ENCODE peak calls at places on chromosome 18, in four cellular contexts. B is H9, K is neural progenitor cell, A is GM23338. Q is an unnamed sample. For H4K20me1, the result is how much of the 10 kb centered on the place peaks cover.

GRCh38 chr18:54772081-54772480 is 56.2 kb upstream of the RAB27B start:
- DNase-seq in B (no peak), K (no peak), A (no peak), Q (peak)

GRCh38 chr18:28808373-28808772 is 631.4 kb upstream of the CDH2 start:
- DNase-seq in A (no peak), B (no peak), K (no peak), Q (no peak)

GRCh38 chr18:62717059-62717849 is 1.9 kb downstream of the PHLPP1 start:
- DNase-seq in B (peak), A (peak), K (no peak), Q (peak)

GRCh38 chr18:55768255-55768654 is 180.3 kb upstream of the TCF4 start:
- DNase-seq in A (peak), B (peak), K (no peak), Q (no peak)

GRCh38 chr18:32201936-32202335 is 12.1 kb downstream of the MEP1B start:
- DNase-seq in K (no peak), B (no peak), A (no peak), Q (no peak)

GRCh38 chr18:35639296-35639695 is 57.8 kb downstream of the GALNT1 start:
- DNase-seq in A (no peak), B (no peak), K (no peak), Q (no peak)

GRCh38 chr18:3593381-3593903 is 143.5 kb downstream of the TGIF1 start:
- DNase-seq in B (no peak), K (peak), A (peak), Q (peak)

GRCh38 chr18:26545737-26546136 is 2.6 kb downstream of the KCTD1 start:
- DNase-seq in B (no peak), K (no peak), A (no peak), Q (no peak)

GRCh38 chr18:36297419-36298112 is at the start of gene FHOD3:
- DNase-seq in B (peak), A (peak), K (peak), Q (peak)

GRCh38 chr18:75100832-75101630 is 107.9 kb downstream of the PTGR3 start:
- DNase-seq in K (no peak), B (no peak), A (no peak), Q (no peak)

GRCh38 chr18:72013512-72013911 is 530.6 kb downstream of the CBLN2 start:
- DNase-seq in A (peak), K (no peak), B (no peak), Q (no peak)

GRCh38 chr18:70368903-70369302 is 80.1 kb downstream of the SOCS6 start:
- DNase-seq in B (no peak), K (no peak), A (no peak), Q (peak)

GRCh38 chr18:61702007-61702406 is 190.8 kb downstream of the RNF152 start:
- DNase-seq in K (no peak), A (no peak), B (no peak), Q (peak)

GRCh38 chr18:35535297-35535696 is 37.5 kb upstream of the INO80C start:
- DNase-seq in A (no peak), B (no peak), K (no peak), Q (no peak)

GRCh38 chr18:54003195-54003594 is 221.3 kb downstream of the MBD2 start:
- DNase-seq in K (no peak), B (no peak), A (no peak), Q (no peak)

GRCh38 chr18:74412106-74412880 is 44.8 kb downstream of the DIPK1C start:
- DNase-seq in A (peak), K (peak), B (no peak), Q (no peak)

GRCh38 chr18:33916200-33916599 is 308.5 kb downstream of the NOL4 start:
- DNase-seq in K (peak), A (peak), B (peak), Q (no peak)

GRCh38 chr18:69948919-69949537 is 1.4 kb upstream of the CD226 start:
- DNase-seq in K (no peak), B (no peak), A (peak), Q (no peak)

GRCh38 chr18:62957885-62958472 is 242.6 kb downstream of the PHLPP1 start:
- DNase-seq in B (peak), K (peak), A (peak), Q (peak)

GRCh38 chr18:62720766-62721613 is 5.6 kb downstream of the PHLPP1 start:
- DNase-seq in A (no peak), B (no peak), K (no peak), Q (no peak)

GRCh38 chr18:44727291-44727690 is 46.6 kb downstream of the SETBP1 start:
- DNase-seq in A (no peak), K (no peak), B (no peak), Q (no peak)

GRCh38 chr18:43271593-43272432 is 5.5 kb downstream of the SYT4 start:
- DNase-seq in B (no peak), K (peak), A (peak), Q (peak)

GRCh38 chr18:3889803-3890202 is 439.8 kb downstream of the TGIF1 start:
- DNase-seq in A (no peak), B (no peak), K (no peak), Q (peak)

GRCh38 chr18:43625582-43625981 is 348.3 kb upstream of the SYT4 start:
- DNase-seq in K (no peak), A (no peak), B (no peak), Q (no peak)

GRCh38 chr18:52995875-52996274 is 655.9 kb downstream of the DCC start:
- DNase-seq in A (no peak), K (no peak), B (no peak), Q (no peak)

GRCh38 chr18:26227051-26227672 is 917 bp downstream of the TAF4B start:
- DNase-seq in B (peak), A (peak), K (peak), Q (peak)

GRCh38 chr18:54983041-54983686 is 23.9 kb upstream of the CCDC68 start:
- DNase-seq in B (no peak), A (peak), K (peak), Q (peak)

GRCh38 chr18:74023220-74023619 is 124.4 kb downstream of the FBXO15 start:
- DNase-seq in K (peak), B (peak), A (peak), Q (no peak)

DNA sequence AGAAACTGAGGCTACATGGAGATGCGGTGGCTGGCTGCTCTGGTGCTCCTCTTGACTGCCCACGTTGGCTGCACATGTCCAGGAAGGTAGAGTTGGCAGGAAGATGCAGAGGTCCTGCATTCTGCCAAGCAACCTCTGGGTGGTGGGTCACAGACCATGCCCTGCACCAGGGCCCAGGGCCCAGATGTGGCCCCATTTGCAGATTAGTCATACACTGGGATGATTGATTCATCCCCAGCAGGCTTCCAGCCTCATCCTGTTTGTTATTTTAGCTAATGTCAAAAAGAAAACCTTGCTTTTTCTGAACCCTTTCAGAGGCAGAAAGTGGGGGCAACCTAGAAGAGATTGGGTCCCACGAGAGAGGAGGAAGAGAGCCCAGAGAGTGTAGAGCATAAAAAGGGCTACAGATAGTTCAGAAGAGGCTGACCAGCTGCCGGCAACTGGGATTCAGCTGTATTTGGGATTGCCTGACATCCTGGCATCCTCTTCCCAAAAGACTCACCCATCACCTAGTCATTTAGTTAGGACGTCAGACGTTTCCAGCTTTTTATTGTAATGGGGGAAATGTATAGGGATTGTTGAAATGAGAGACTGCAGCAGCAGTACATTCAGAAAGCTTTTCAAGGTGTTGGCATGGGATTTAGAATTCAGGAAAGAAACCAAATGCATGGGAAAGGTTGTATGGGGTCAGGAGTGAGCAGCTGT is 101.9 kb downstream of the CTIF start:
- DNase-seq in B (no peak), K (no peak), A (no peak), Q (peak)
- H4K20me1 ChIP-seq in B (under half), K (under half), A (under half), Q (under half)

DNA sequence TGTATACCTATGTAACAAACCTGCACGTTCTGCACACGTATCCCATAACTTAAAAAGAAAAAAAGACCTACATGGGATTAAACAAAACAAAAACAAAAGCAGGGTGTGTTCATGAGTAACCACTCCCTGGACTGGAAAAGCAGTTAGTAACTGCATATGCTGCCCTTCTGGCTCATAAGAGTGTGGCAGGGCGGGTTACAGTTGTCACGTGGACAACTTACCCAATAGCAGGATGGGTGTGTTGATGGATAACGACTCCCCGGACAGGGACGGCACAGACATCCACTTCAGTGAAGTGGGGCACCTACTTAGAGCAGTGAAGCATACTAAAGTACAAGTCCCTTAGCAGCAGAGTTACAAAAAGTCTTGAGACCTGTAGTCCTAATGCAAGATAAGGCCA is 136.7 kb downstream of the CCBE1 start:
- DNase-seq in B (no peak), A (no peak), K (no peak), Q (peak)
- H4K20me1 ChIP-seq in B (under half), A (under half), K (under half), Q (under half)

DNA sequence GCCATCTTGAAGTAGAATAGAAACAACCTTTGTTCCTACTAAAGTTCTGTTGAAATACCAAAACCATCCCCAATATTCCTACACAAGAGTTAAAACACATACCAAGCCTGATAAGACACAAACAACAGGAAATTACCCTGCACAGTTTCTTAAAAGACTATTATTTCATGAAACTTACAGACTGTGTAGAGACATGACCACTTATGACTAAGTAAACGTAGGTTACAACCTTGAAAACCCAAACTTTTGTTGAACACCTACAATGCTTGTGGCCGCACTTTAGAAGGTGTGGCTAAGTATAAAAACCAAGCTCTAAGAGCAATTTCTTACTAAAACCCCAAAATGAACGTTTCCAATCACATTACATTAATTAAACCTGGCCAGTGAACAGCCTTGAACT is 2.0 kb downstream of the SMAD2 start:
- DNase-seq in K (no peak), A (no peak), B (no peak), Q (peak)
- H4K20me1 ChIP-seq in K (half or more), A (under half), B (under half), Q (under half)

GRCh38 chr18:58843662-58844035 is 21.0 kb upstream of the ZNF532 start:
- DNase-seq in K (no peak), B (no peak), A (no peak), Q (no peak)
- H4K20me1 ChIP-seq in K (under half), B (under half), A (under half), Q (under half)

DNA sequence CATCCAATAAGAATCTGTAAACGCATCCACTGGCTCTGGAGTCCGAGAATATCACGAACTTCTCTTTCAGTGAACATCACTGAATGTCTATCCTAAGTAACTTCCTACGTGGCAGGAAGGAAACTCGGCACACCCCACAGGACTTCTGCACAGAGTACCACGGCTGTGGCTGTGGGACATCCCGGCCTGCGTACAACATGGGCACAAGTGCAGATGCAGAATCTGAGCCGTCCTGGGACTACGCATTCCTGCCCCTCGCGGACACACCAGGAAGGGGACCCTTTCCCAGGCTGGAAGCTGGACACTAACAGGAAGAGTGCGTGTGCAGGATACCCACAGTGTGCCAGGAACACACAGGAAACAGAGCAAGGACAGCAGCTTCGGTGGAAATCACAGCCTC is 60.6 kb downstream of the ZNF516 start:
- DNase-seq in K (no peak), B (no peak), A (no peak), Q (no peak)
- H4K20me1 ChIP-seq in K (half or more), B (under half), A (under half), Q (under half)

GRCh38 chr18:79728931-79729586 is 49.5 kb downstream of the CTDP1 start:
- DNase-seq in A (no peak), B (no peak), K (no peak), Q (no peak)

GRCh38 chr18:79733135-79733609 is 53.6 kb downstream of the CTDP1 start:
- DNase-seq in K (no peak), A (no peak), B (no peak), Q (no peak)

GRCh38 chr18:79729611-79730010 is 50.0 kb downstream of the CTDP1 start:
- DNase-seq in K (no peak), A (no peak), B (no peak), Q (no peak)

GRCh38 chr18:79732721-79733025 is 53.1 kb downstream of the CTDP1 start:
- DNase-seq in B (no peak), A (no peak), K (no peak), Q (no peak)

GRCh38 chr18:79730804-79731203 is 51.2 kb downstream of the CTDP1 start:
- DNase-seq in K (no peak), A (no peak), B (no peak), Q (no peak)
- H4K20me1 ChIP-seq in K (under half), A (under half), B (under half), Q (under half)

GRCh38 chr18:22865354-22866116 is 67.6 kb upstream of the RBBP8 start:
- DNase-seq in K (no peak), A (no peak), B (no peak), Q (no peak)
- H4K20me1 ChIP-seq in K (under half), A (under half), B (under half), Q (under half)

GRCh38 chr18:13219576-13219975 is 1.0 kb downstream of the LDLRAD4 start:
- DNase-seq in K (no peak), B (no peak), A (no peak), Q (no peak)

GRCh38 chr18:13222371-13223281 is 4.1 kb downstream of the LDLRAD4 start:
- DNase-seq in B (no peak), K (no peak), A (no peak), Q (peak)

GRCh38 chr18:13220326-13220991 is 1.9 kb downstream of the LDLRAD4 start:
- DNase-seq in B (no peak), A (no peak), K (no peak), Q (no peak)

GRCh38 chr18:13223341-13224148 is 5.0 kb downstream of the LDLRAD4 start:
- DNase-seq in B (no peak), A (no peak), K (peak), Q (no peak)

DNA sequence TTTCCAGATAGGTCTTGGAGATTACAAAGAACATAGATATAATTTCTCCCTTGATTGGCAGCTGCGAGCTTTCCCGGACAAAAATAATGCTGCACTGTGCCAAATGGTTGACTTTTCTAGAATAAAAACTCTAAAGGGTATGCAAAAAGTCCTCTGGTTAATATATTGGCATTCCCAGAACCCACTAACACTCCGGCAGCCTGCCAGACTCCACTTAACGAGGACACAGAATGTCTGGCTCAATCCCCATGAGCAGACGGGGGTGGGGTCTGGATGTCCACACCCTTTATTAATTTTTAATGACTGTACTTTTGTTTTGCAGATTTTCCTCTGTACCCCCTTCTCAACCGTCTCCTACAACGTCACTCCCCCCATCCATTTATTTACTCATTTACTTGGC is 3.3 kb downstream of the LDLRAD4 start:
- DNase-seq in B (no peak), K (no peak), A (no peak), Q (no peak)
- H4K20me1 ChIP-seq in B (under half), K (under half), A (under half), Q (under half)

Q was measured in GM23248.